ENCODE peak calls at places on chromosomes 5 and 9, in seven cellular contexts. P, M, H, L, C, D and W are unnamed samples. For H3K9me3, the result is how much of the 10 kb centered on the place peaks cover.

GRCh38 chr5:102754499-102755424 is at the start of gene PAM:
- DNase-seq in P (peak), M (peak), H (peak), L (peak), C (peak), D (peak), W (peak)

GRCh38 chr9:99823392-99824377 is 2.0 kb downstream of the NR4A3 start:
- DNase-seq in P (peak), M (peak), H (no peak), L (peak), C (peak), D (peak), W (peak)

GRCh38 chr9:94819161-94819677 is 92.7 kb downstream of the AOPEP start:
- DNase-seq in P (no peak), M (no peak), H (no peak), L (no peak), C (no peak), D (no peak), W (no peak)

GRCh38 chr5:148995791-148996190 is 67.1 kb downstream of the SH3TC2 start:
- DNase-seq in P (no peak), M (no peak), H (no peak), L (no peak), C (no peak), D (no peak), W (no peak)

GRCh38 chr9:86614871-86615849 is 260.9 kb upstream of the TUT7 start:
- DNase-seq in P (no peak), M (no peak), H (peak), L (peak), C (peak), D (no peak), W (no peak)

GRCh38 chr5:36878421-36879088 is 2.0 kb downstream of the NIPBL start:
- DNase-seq in P (no peak), M (no peak), H (no peak), L (no peak), C (peak), D (no peak), W (no peak)

GRCh38 chr9:105007143-105007542 is 79.2 kb upstream of the ABCA1 start:
- DNase-seq in P (no peak), M (no peak), H (peak), L (peak), C (no peak), D (no peak), W (no peak)

GRCh38 chr9:129964901-129965734 is 77.9 kb downstream of the FNBP1 start:
- DNase-seq in P (no peak), M (no peak), H (no peak), L (no peak), C (no peak), D (no peak), W (no peak)

GRCh38 chr9:85508616-85509015 is 233.1 kb downstream of the AGTPBP1 start:
- DNase-seq in P (no peak), M (no peak), H (no peak), L (no peak), C (no peak), D (no peak), W (no peak)

GRCh38 chr9:79131375-79131774 is 440.4 kb upstream of the TLE4 start:
- DNase-seq in P (no peak), M (no peak), H (no peak), L (no peak), C (no peak), D (no peak), W (no peak)

GRCh38 chr5:102223542-102224444 is 72.3 kb downstream of the SLCO4C1 start:
- DNase-seq in P (no peak), M (peak), H (no peak), L (no peak), C (peak), D (no peak), W (no peak)

GRCh38 chr9:92636627-92637026 is 33.3 kb downstream of the IPPK start:
- DNase-seq in P (peak), M (no peak), H (no peak), L (no peak), C (no peak), D (no peak), W (no peak)

GRCh38 chr5:102866315-102866693 is 111.2 kb downstream of the PAM start:
- DNase-seq in P (no peak), M (no peak), H (no peak), L (no peak), C (no peak), D (no peak), W (no peak)

GRCh38 chr5:135399838-135400542 is 959 bp upstream of the MACROH2A1 start:
- DNase-seq in P (no peak), M (no peak), H (no peak), L (no peak), C (no peak), D (no peak), W (no peak)

GRCh38 chr9:126516936-126517750 is 96.6 kb upstream of the LMX1B start:
- DNase-seq in P (peak), M (no peak), H (peak), L (peak), C (peak), D (no peak), W (no peak)

GRCh38 chr9:111959468-111959941 is 62.9 kb downstream of the UGCG start:
- DNase-seq in P (no peak), M (no peak), H (no peak), L (no peak), C (no peak), D (peak), W (no peak)

GRCh38 chr9:5863092-5863746 is 27.5 kb upstream of the MLANA start:
- DNase-seq in P (no peak), M (no peak), H (no peak), L (no peak), C (no peak), D (peak), W (no peak)

GRCh38 chr5:6505415-6505763 is 56.7 kb downstream of the UBE2QL1 start:
- DNase-seq in P (no peak), M (no peak), H (no peak), L (no peak), C (no peak), D (no peak), W (no peak)

GRCh38 chr5:131164161-131164930 is 710 bp downstream of the HINT1 start:
- DNase-seq in P (peak), M (peak), H (peak), L (peak), C (peak), D (peak), W (peak)

GRCh38 chr9:36950389-36950788 is 83.7 kb downstream of the PAX5 start:
- DNase-seq in P (no peak), M (no peak), H (no peak), L (no peak), C (no peak), D (no peak), W (no peak)

GRCh38 chr9:116574027-116574679 is 113.0 kb upstream of the TRIM32 start:
- DNase-seq in P (no peak), M (no peak), H (no peak), L (no peak), C (no peak), D (no peak), W (no peak)

GRCh38 chr9:33250458-33250995 is 10.6 kb downstream of the SPINK4 start:
- DNase-seq in P (no peak), M (no peak), H (no peak), L (no peak), C (no peak), D (no peak), W (no peak)

GRCh38 chr5:38443390-38443789 is 113.1 kb downstream of the LIFR start:
- DNase-seq in P (no peak), M (no peak), H (no peak), L (no peak), C (no peak), D (no peak), W (no peak)

GRCh38 chr5:120463991-120464626 is at the start of gene PRR16:
- DNase-seq in P (peak), M (no peak), H (no peak), L (no peak), C (no peak), D (peak), W (no peak)

GRCh38 chr9:133732351-133733073 is 5.6 kb downstream of the SARDH start:
- DNase-seq in P (peak), M (no peak), H (no peak), L (no peak), C (no peak), D (peak), W (no peak)

GRCh38 chr5:19630875-19631274 is 357.1 kb downstream of the CDH18 start:
- DNase-seq in P (no peak), M (no peak), H (no peak), L (no peak), C (no peak), D (no peak), W (no peak)

GRCh38 chr9:34385561-34386230 is 9.0 kb upstream of the MYORG start:
- DNase-seq in P (no peak), M (no peak), H (no peak), L (no peak), C (no peak), D (no peak), W (no peak)

GRCh38 chr5:100464418-100464817 is 70.8 kb upstream of the FAM174A start:
- DNase-seq in P (no peak), M (no peak), H (no peak), L (no peak), C (no peak), D (no peak), W (no peak)

GRCh38 chr9:79658926-79659325 is 87.2 kb downstream of the TLE4 start:
- DNase-seq in P (no peak), M (no peak), H (no peak), L (no peak), C (no peak), D (no peak), W (no peak)

GRCh38 chr9:127569819-127570401 is 42.2 kb upstream of the STXBP1 start:
- DNase-seq in P (no peak), M (peak), H (no peak), L (no peak), C (peak), D (no peak), W (no peak)

GRCh38 chr9:33452828-33453271 is 5.5 kb upstream of the AQP3 start:
- DNase-seq in P (no peak), M (no peak), H (no peak), L (peak), C (peak), D (peak), W (no peak)

GRCh38 chr5:124583469-124584350 is 162.7 kb downstream of the ZNF608 start:
- DNase-seq in P (no peak), M (no peak), H (no peak), L (no peak), C (peak), D (no peak), W (no peak)

GRCh38 chr5:80076131-80077101 is 41.3 kb downstream of the THBS4 start:
- DNase-seq in P (no peak), M (no peak), H (no peak), L (no peak), C (no peak), D (no peak), W (no peak)

GRCh38 chr5:162268694-162269481 is 201.3 kb downstream of the GABRG2 start:
- DNase-seq in P (no peak), M (no peak), H (no peak), L (no peak), C (no peak), D (no peak), W (no peak)

GRCh38 chr5:1181451-1182359 is 19.7 kb upstream of the SLC6A19 start:
- DNase-seq in P (no peak), M (no peak), H (no peak), L (no peak), C (no peak), D (peak), W (no peak)

GRCh38 chr5:144857454-144857853 is 686.8 kb downstream of the KCTD16 start:
- DNase-seq in P (no peak), M (no peak), H (no peak), L (no peak), C (no peak), D (no peak), W (no peak)

DNA sequence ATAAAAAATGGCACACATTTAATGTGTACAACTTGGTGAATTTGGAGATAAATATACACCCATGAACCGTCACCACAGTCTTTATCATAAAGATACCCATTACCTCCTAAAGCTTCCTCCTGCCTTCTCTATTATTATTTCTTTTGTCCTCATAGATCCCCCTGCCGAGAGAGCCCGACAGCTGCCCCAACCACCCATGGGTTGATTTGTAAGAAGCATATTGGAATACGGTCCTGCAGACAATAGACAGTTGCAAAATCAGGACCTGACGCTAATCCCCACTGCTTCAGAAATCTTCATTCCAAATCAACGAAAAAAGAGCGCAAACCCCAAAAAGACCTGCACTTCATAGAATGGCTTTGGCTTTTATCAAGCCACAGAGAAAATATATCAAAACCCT is 697.5 kb downstream of the SEMA5A start:
- DNase-seq in P (no peak), M (no peak), H (no peak), L (no peak), C (no peak), D (no peak), W (no peak)
- H3K9me3 ChIP-seq in P (under half), M (under half), H (under half), L (under half), C (under half), D (under half), W (under half)

GRCh38 chr9:8014987-8015682 is 215.6 kb upstream of the DMAC1 start:
- DNase-seq in P (no peak), M (no peak), H (no peak), L (no peak), C (no peak), D (no peak), W (no peak)
- H3K9me3 ChIP-seq in P (under half), M (under half), H (under half), L (under half), C (under half), D (under half), W (under half)

GRCh38 chr5:141236516-141237313 is 8.5 kb upstream of the PCDHB15 start:
- DNase-seq in P (no peak), M (no peak), H (no peak), L (no peak), C (no peak), D (no peak), W (no peak)
- H3K9me3 ChIP-seq in P (half or more), M (under half), H (under half), L (half or more), C (under half), D (under half), W (under half)

DNA sequence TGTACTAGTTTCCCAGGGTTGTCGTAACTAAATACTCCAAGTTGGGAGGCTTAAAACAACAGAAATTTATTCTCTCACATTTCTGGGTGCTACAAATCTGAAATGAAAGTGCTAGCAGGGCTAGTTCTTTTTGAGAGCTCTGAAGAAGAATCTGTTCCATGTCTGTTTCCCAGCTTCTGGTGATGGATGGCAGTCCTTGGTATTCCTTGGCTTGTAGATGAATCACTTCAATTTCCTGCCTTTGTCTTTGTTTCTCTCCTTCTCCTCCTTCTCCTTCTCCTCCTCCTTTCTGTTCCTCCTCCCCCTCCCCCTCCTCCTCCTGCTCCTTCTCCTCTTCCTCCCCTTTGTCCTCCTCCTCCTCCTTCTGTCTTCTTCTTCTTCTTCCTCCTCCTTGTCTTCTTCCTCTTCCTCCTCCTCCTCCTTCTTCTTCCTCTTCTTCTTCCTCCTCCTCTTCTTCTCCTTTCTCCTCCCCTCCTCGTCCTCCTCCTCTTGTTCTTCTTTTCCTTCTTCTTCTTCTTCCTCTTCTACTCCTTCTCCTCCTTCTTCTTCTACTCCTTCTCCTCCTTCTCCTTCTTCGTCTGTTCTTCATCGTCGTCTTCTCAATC is 104.7 kb upstream of the ANKRD55 start:
- DNase-seq in P (no peak), M (no peak), H (no peak), L (no peak), C (no peak), D (no peak), W (no peak)
- H3K9me3 ChIP-seq in P (under half), M (under half), H (under half), L (under half), C (under half), D (under half), W (under half)

GRCh38 chr5:141434006-141434405 is 3.7 kb downstream of the PCDHGA12 start:
- DNase-seq in P (no peak), M (no peak), H (no peak), L (no peak), C (no peak), D (no peak), W (no peak)

GRCh38 chr5:141427783-141428426 is 2.4 kb upstream of the PCDHGA12 start:
- DNase-seq in P (no peak), M (no peak), H (no peak), L (no peak), C (no peak), D (no peak), W (no peak)

GRCh38 chr5:141431286-141431685 is 979 bp downstream of the PCDHGA12 start:
- DNase-seq in P (no peak), M (no peak), H (no peak), L (no peak), C (no peak), D (no peak), W (no peak)

DNA sequence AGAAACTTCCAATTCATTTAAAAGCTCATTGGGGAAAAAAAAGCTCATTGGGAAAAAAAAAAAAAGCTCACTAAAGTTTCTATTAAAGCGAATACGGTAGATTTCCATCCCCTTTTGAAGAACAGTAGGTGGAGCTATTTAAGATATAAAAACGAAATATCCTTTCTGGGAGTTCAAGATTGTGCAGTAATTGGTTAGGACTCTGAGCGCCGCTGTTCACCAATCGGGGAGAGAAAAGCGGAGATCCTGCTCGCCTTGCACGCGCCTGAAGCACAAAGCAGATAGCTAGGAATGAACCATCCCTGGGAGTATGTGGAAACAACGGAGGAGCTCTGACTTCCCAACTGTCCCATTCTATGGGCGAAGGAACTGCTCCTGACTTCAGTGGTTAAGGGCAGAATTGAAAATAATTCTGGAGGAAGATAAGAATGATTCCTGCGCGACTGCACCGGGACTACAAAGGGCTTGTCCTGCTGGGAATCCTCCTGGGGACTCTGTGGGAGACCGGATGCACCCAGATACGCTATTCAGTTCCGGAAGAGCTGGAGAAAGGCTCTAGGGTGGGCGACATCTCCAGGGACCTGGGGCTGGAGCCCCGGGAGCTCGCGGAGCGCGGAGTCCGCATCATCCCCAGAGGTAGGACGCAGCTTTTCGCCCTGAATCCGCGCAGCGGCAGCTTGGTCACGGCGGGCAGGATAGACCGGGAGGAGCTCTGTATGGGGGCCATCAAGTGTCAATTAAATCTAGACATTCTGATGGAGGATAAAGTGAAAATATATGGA is at the start of gene PCDHGA12:
- DNase-seq in P (no peak), M (no peak), H (peak), L (no peak), C (no peak), D (no peak), W (no peak)
- H3K9me3 ChIP-seq in P (half or more), M (under half), H (under half), L (half or more), C (under half), D (under half), W (under half)

GRCh38 chr5:179089502-179089901 is 29.3 kb downstream of the ZNF354C start:
- DNase-seq in P (no peak), M (no peak), H (no peak), L (no peak), C (no peak), D (no peak), W (no peak)
- H3K9me3 ChIP-seq in P (half or more), M (half or more), H (under half), L (half or more), C (under half), D (under half), W (under half)

DNA sequence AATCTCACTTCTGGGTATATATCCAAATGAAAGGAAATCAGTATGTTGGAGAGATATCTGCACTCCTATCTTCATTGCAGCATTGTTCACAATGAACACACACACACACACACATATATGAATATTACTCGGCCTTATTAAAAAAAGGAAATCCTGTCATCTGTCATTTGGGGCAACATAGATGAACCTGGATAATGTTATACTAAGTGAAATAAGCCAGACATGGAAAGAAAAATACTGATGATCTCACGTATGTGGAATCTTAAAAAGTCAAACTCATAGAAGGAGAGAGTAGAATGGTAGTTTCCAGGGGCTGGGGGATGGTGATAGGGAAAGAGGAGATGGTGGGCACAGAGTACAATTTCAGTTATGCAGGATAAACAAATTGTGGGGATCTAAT is 100.3 kb downstream of the EMB start:
- DNase-seq in P (no peak), M (no peak), H (no peak), L (no peak), C (no peak), D (no peak), W (no peak)
- H3K9me3 ChIP-seq in P (under half), M (under half), H (under half), L (under half), C (under half), D (under half), W (under half)

GRCh38 chr5:107952450-107952849 is 281.7 kb upstream of the EFNA5 start:
- DNase-seq in P (no peak), M (no peak), H (no peak), L (no peak), C (no peak), D (no peak), W (no peak)

GRCh38 chr5:107954254-107954653 is 283.5 kb upstream of the EFNA5 start:
- DNase-seq in P (no peak), M (no peak), H (no peak), L (no peak), C (no peak), D (no peak), W (no peak)

GRCh38 chr5:107950774-107951173 is 280.0 kb upstream of the EFNA5 start:
- DNase-seq in P (no peak), M (no peak), H (no peak), L (no peak), C (no peak), D (no peak), W (no peak)

GRCh38 chr5:107949688-107950341 is 279.1 kb upstream of the EFNA5 start:
- DNase-seq in P (no peak), M (no peak), H (no peak), L (no peak), C (no peak), D (no peak), W (no peak)

GRCh38 chr5:107951322-107951721 is 280.6 kb upstream of the EFNA5 start:
- DNase-seq in P (no peak), M (no peak), H (no peak), L (no peak), C (no peak), D (no peak), W (no peak)
- H3K9me3 ChIP-seq in P (under half), M (under half), H (under half), L (under half), C (under half), D (under half), W (under half)